ENCODE peak calls at places on chromosomes 13 and 19, in six cellular contexts. A is bronchial epithelial cell, Z is cardiac muscle cell, M is Panc1, R is AG04450, O is left ventricle myocardium inferior. E is an unnamed sample.
A peak's percentile ranks its signal among the peaks of the same experiment; 100 is the strongest.

GRCh38 chr13:112526146-112526853 is 61.7 kb downstream of the TUBGCP3 start:
- DNase-seq in A (no peak), Z (no peak), M (no peak), R (no peak), O (no peak), E (no peak)

GRCh38 chr19:1250374-1251232 is 2.2 kb downstream of the MIDN start:
- DNase-seq in A (no peak), Z (peak; percentile 88), M (no peak), R (no peak), O (peak; percentile 74), E (no peak)

GRCh38 chr19:51802775-51803174 is 7.8 kb downstream of the FPR3 start:
- DNase-seq in A (no peak), Z (no peak), M (no peak), R (no peak), O (no peak), E (no peak)

GRCh38 chr13:51118809-51119431 is 7.8 kb upstream of the C13orf42 start:
- DNase-seq in A (no peak), Z (no peak), M (no peak), R (no peak), O (no peak), E (no peak)

GRCh38 chr13:21079206-21079605 is 17.8 kb upstream of the LATS2 start:
- DNase-seq in A (no peak), Z (no peak), M (no peak), R (no peak), O (no peak), E (no peak)

GRCh38 chr13:40875583-40875982 is 86.2 kb downstream of the SLC25A15 start:
- DNase-seq in A (peak; percentile 5), Z (no peak), M (no peak), R (no peak), O (no peak), E (no peak)

GRCh38 chr19:56765107-56765506 is 75.4 kb downstream of the PEG3 start:
- DNase-seq in A (no peak), Z (no peak), M (no peak), R (no peak), O (peak; percentile 74), E (no peak)

GRCh38 chr19:18098891-18099622 is 1.5 kb downstream of the MAST3 start:
- DNase-seq in A (no peak), Z (no peak), M (no peak), R (no peak), O (no peak), E (no peak)

GRCh38 chr13:49026851-49027250 is 51.1 kb downstream of the FNDC3A start:
- DNase-seq in A (no peak), Z (no peak), M (no peak), R (no peak), O (no peak), E (no peak)

GRCh38 chr19:41537789-41538188 is 38.2 kb upstream of the CEACAM21 start:
- DNase-seq in A (no peak), Z (no peak), M (no peak), R (no peak), O (no peak), E (no peak)

GRCh38 chr19:18898081-18898532 is 2.1 kb upstream of the CERS1 start:
- DNase-seq in A (no peak), Z (peak; percentile 59), M (no peak), R (no peak), O (no peak), E (no peak)

GRCh38 chr19:23002690-23003422 is at the start of gene ZNF728:
- DNase-seq in A (no peak), Z (no peak), M (no peak), R (no peak), O (peak; percentile 88), E (no peak)

GRCh38 chr19:1748115-1748702 is 5.1 kb upstream of the ONECUT3 start:
- DNase-seq in A (no peak), Z (no peak), M (no peak), R (no peak), O (no peak), E (no peak)

GRCh38 chr13:28136916-28137315 is 1.4 kb upstream of the PAN3 start:
- DNase-seq in A (no peak), Z (no peak), M (no peak), R (no peak), O (no peak), E (no peak)

GRCh38 chr19:51127755-51128154 is 3.0 kb downstream of the SIGLEC9 start:
- DNase-seq in A (no peak), Z (no peak), M (no peak), R (no peak), O (no peak), E (no peak)

GRCh38 chr13:20405691-20406090 is 120.0 kb downstream of the CRYL1 start:
- DNase-seq in A (peak; percentile 89), Z (peak; percentile 33), M (no peak), R (no peak), O (no peak), E (no peak)

GRCh38 chr13:98232456-98232855 is 55.4 kb upstream of the RNF113B start:
- DNase-seq in A (no peak), Z (no peak), M (no peak), R (no peak), O (no peak), E (no peak)

GRCh38 chr19:9531933-9532332 is 6.5 kb downstream of the ZNF426 start:
- DNase-seq in A (peak; percentile 73), Z (no peak), M (no peak), R (no peak), O (no peak), E (no peak)

GRCh38 chr13:83450586-83450985 is 431.7 kb downstream of the SLITRK1 start:
- DNase-seq in A (peak; percentile 9), Z (no peak), M (no peak), R (no peak), O (no peak), E (no peak)

GRCh38 chr13:90510319-90510718 is 837.2 kb upstream of the MIR17HG start:
- DNase-seq in A (peak; percentile 15), Z (no peak), M (no peak), R (no peak), O (no peak), E (no peak)

GRCh38 chr13:102968572-102969228 is 97.5 kb downstream of the SLC10A2 start:
- DNase-seq in A (no peak), Z (no peak), M (no peak), R (no peak), O (no peak), E (no peak)

DNA sequence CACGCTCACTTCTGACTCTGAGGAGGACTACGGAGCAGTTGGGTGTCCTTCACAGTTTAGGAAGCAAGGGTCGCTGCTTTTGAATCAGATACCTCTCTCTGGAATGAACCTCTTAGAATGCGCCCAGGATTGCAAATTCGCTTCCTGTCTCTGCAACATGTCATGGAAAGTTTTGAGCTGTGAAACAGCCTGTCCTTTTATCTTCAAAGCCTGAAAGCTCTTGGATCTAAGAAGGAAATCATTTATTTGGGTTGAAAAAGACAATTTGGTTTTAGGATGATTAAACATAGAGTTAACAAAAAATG is 134.1 kb downstream of the KATNAL1 start:
- DNase-seq in A (no peak), Z (no peak), M (no peak), R (no peak), O (no peak), E (no peak)
- H3K4me3 ChIP-seq in A (no peak overlapping the region), Z (no peak overlapping the region), M (no peak overlapping the region), R (no peak overlapping the region), O (no peak overlapping the region), E (no peak overlapping the region)

GRCh38 chr19:10604460-10604980 is 17.4 kb upstream of the AP1M2 start:
- DNase-seq in A (no peak), Z (no peak), M (no peak), R (no peak), O (peak; percentile 31), E (no peak)

GRCh38 chr19:10602330-10603083 is 15.4 kb upstream of the AP1M2 start:
- DNase-seq in A (no peak), Z (peak; percentile 91), M (no peak), R (no peak), O (peak; percentile 89), E (no peak)

GRCh38 chr19:10601999-10602329 is 14.9 kb upstream of the AP1M2 start:
- DNase-seq in A (peak; percentile 39), Z (no peak), M (no peak), R (no peak), O (no peak), E (no peak)

GRCh38 chr19:10603084-10603872 is 16.2 kb upstream of the AP1M2 start:
- DNase-seq in A (no peak), Z (peak; percentile 16), M (no peak), R (no peak), O (peak; percentile 39), E (no peak)

GRCh38 chr19:10603873-10604459 is 16.9 kb upstream of the AP1M2 start:
- DNase-seq in A (no peak), Z (no peak), M (no peak), R (no peak), O (no peak), E (no peak)
- H3K4me3 ChIP-seq in A (no peak overlapping the region), Z (no peak overlapping the region), M (no peak overlapping the region), R (peak overlapping the region; percentile 92), O (peak overlapping the region; percentile 100), E (peak overlapping the region; percentile 100)

GRCh38 chr19:44141191-44142013 is at the start of gene ZNF234:
- DNase-seq in A (peak; percentile 56), Z (peak; percentile 89), M (peak; percentile 42), R (peak; percentile 67), O (peak; percentile 84), E (peak; percentile 49)

DNA sequence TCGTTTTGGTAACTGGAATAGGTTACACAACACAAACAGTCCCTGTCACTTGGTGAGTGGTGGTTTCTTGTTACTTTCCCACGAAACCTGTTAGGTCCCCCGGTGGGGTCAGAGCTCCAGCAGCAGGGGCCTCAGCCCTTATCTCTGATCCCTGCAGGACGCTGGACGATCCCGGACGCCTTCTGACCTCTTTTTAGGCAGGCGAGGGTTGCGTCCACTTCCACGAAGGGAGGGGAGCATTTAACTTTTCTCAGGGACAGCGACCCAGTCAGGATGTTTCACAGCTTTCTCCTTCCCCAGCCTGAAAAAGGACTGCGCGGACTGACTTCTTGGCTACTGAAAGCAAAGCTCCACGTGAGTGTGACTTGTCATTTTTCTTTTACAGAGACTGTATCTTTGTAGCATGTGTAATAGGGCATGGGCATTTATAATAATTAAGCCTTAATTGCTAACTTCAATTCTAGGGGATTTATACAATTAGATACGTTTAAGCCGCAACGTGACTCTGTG is 715 bp downstream of the ZNF234 start:
- DNase-seq in A (peak; percentile 3), Z (peak; percentile 5), M (no peak), R (no peak), O (no peak), E (no peak)
- H3K4me3 ChIP-seq in A (peak overlapping the region; percentile 86), Z (peak overlapping the region; percentile 86), M (peak overlapping the region; percentile 82), R (peak overlapping the region; percentile 89), O (peak overlapping the region; percentile 92), E (peak overlapping the region; percentile 77)

DNA sequence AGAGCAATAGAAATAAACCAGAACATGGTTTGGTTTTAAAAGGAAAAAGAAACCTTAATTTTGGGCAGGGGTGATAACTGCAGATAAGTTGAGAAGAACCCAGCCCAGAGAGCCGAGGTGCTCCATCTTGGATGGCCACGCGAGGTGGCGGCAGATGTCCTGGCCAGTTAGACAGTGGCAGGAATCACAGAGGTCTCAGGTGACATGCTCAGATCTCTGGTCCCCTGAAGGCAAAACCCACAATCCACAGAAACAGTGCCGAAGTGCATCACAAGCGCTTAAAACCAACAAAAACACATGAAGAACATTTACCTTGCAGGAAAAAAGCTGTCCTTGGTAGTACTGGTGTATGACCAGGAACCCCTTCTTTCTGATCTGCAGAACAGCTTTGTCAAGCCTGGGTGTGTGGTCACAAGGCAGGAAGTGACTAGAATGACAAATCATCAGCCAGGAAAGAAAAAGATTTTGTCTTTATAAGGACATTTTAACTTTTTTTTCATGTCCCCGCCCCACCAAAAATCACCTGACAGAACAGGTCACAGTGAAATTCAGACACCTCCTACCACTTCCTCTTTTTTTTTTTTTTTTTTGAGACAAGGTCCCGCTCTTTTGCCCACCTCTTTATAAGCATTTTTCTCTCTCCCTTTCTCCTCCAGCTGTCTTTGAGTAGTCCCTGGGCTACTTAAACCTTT is at the start of gene LCP1:
- DNase-seq in A (no peak), Z (no peak), M (no peak), R (no peak), O (no peak), E (no peak)
- H3K4me3 ChIP-seq in A (no peak within 1 kb of the TSS), Z (no peak within 1 kb of the TSS), M (no peak within 1 kb of the TSS), R (no peak within 1 kb of the TSS), O (peak within 1 kb of the TSS; percentile 43), E (no peak within 1 kb of the TSS)